ENCODE peak calls at places on chromosomes 13 and 19, in five cellular contexts. F is neuronal stem cell, Z is H1, K is IMR-90, L is trophoblast cell. P is an unnamed sample. For H3K9me3, the result is how much of the 10 kb centered on the place peaks cover.

GRCh38 chr13:113641426-113641825 is 16.6 kb downstream of the ATP4B start:
- DNase-seq in Z (no peak), F (no peak), L (no peak), K (no peak), P (no peak)

GRCh38 chr19:51607920-51608562 is 22.2 kb downstream of the SIGLEC5 start:
- DNase-seq in F (peak), Z (peak), L (peak), K (peak), P (peak)

GRCh38 chr19:7196721-7197168 is 97.5 kb downstream of the INSR start:
- DNase-seq in Z (no peak), K (no peak), F (no peak), L (peak), P (no peak)

GRCh38 chr13:104315606-104316005 is 1249.4 kb upstream of the SLC10A2 start:
- DNase-seq in F (no peak), Z (no peak), K (peak), L (peak), P (peak)

GRCh38 chr13:26220575-26220974 is 1.5 kb downstream of the RNF6 start:
- DNase-seq in L (peak), F (no peak), Z (no peak), K (peak), P (peak)

GRCh38 chr19:15241259-15241658 is 9.0 kb upstream of the EPHX3 start:
- DNase-seq in Z (no peak), L (no peak), K (peak), F (no peak), P (no peak)

GRCh38 chr19:40662925-40663711 is 27.3 kb downstream of the NUMBL start:
- DNase-seq in F (peak), K (peak), Z (peak), L (peak), P (peak)

GRCh38 chr19:41311613-41312012 is 1.6 kb downstream of the CCDC97 start:
- DNase-seq in F (no peak), K (no peak), L (no peak), Z (no peak), P (peak)

GRCh38 chr19:54609356-54609791 is 15.9 kb downstream of the LILRA1 start:
- DNase-seq in F (no peak), K (no peak), Z (no peak), L (no peak), P (no peak)

GRCh38 chr19:16714702-16715294 is 4.8 kb upstream of the NWD1 start:
- DNase-seq in F (peak), K (peak), L (peak), Z (peak), P (peak)

GRCh38 chr13:26568132-26568815 is 10.8 kb downstream of the WASF3 start:
- DNase-seq in Z (no peak), K (no peak), F (no peak), L (no peak), P (no peak)

GRCh38 chr13:114032121-114032799 is 58.4 kb upstream of the C13orf46 start:
- DNase-seq in Z (no peak), K (peak), L (no peak), F (no peak), P (peak)

GRCh38 chr19:28377077-28377476 is 835.9 kb downstream of the UQCRFS1 start:
- DNase-seq in F (no peak), Z (no peak), K (no peak), L (peak), P (no peak)

GRCh38 chr13:49443327-49443688 is 556 bp downstream of the CAB39L start:
- DNase-seq in F (peak), K (peak), Z (no peak), L (peak), P (no peak)

GRCh38 chr13:113499936-113500335 is 9.4 kb upstream of the DCUN1D2 start:
- DNase-seq in Z (no peak), K (peak), F (no peak), L (no peak), P (peak)

GRCh38 chr13:48969685-48970084 is 6.0 kb upstream of the FNDC3A start:
- DNase-seq in L (no peak), Z (no peak), F (no peak), K (no peak), P (no peak)

GRCh38 chr19:7142771-7143170 is 73.3 kb downstream of the ZNF557 start:
- DNase-seq in F (no peak), K (no peak), L (no peak), Z (no peak), P (no peak)

GRCh38 chr13:35388456-35388855 is 88.0 kb downstream of the MAB21L1 start:
- DNase-seq in L (no peak), K (no peak), Z (no peak), F (no peak), P (no peak)

GRCh38 chr13:59157181-59157580 is 1006.5 kb downstream of the DIAPH3 start:
- DNase-seq in L (no peak), Z (no peak), F (no peak), K (no peak), P (no peak)

GRCh38 chr13:60720590-60720989 is 323.6 kb downstream of the TDRD3 start:
- DNase-seq in F (no peak), L (no peak), K (no peak), Z (no peak), P (no peak)

GRCh38 chr13:113904411-113904810 is 40.5 kb upstream of the GAS6 start:
- DNase-seq in Z (peak), K (peak), F (no peak), L (no peak), P (peak)

GRCh38 chr13:83906240-83906820 is 24.1 kb upstream of the SLITRK1 start:
- DNase-seq in L (no peak), F (no peak), K (no peak), Z (no peak), P (no peak)

GRCh38 chr13:31870511-31870910 is 131.2 kb downstream of the RXFP2 start:
- DNase-seq in Z (no peak), K (no peak), L (no peak), F (no peak), P (no peak)

GRCh38 chr13:112469071-112469745 is 93.1 kb downstream of the SPACA7 start:
- DNase-seq in L (no peak), K (no peak), F (no peak), Z (peak), P (no peak)

GRCh38 chr19:5966215-5966614 is 11.7 kb downstream of the RANBP3 start:
- DNase-seq in L (peak), K (peak), Z (no peak), F (no peak), P (peak)

DNA sequence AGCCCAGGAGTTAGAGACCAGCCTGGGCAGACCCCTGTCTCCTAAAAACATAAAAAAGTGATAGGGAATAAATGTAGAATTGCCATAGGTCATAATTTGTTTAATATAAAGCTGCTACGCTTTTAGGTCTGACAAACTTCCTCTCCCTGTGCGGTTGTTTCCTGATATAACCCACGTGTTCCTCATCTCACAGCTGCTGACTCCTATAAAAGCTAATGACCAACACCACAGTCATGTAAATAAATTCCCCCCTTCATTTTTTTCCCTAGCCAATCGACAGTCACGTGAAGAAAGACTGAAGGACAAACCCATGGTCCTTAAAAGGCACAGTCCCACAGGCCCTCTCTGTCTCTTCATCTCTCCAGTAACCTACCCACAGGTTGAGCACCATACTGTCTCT is 27.5 kb downstream of the ZNF266 start:
- DNase-seq in Z (no peak), K (no peak), L (no peak), F (no peak), P (no peak)
- H3K9me3 ChIP-seq in Z (half or more), K (under half), L (under half), F (under half), P (half or more)

GRCh38 chr19:46585539-46585938 is 15.6 kb upstream of the CALM3 start:
- DNase-seq in K (no peak), L (no peak), F (no peak), Z (no peak), P (no peak)

GRCh38 chr19:46586294-46586693 is 14.8 kb upstream of the CALM3 start:
- DNase-seq in Z (no peak), L (no peak), F (no peak), K (no peak), P (no peak)

GRCh38 chr19:46591254-46591653 is 9.9 kb upstream of the CALM3 start:
- DNase-seq in K (no peak), L (no peak), Z (no peak), F (no peak), P (no peak)

GRCh38 chr19:46587861-46588260 is 13.3 kb upstream of the CALM3 start:
- DNase-seq in F (no peak), K (no peak), Z (no peak), L (no peak), P (no peak)
- H2BK120ac ChIP-seq in F (no peak), K (no peak), Z (no peak), L (no peak), P (no peak)

GRCh38 chr19:34501339-34502320 is 20.1 kb downstream of the WTIP start:
- DNase-seq in K (peak), F (peak), Z (peak), L (peak), P (peak)
- H3K4me3 ChIP-seq in K (no peak), F (no peak), Z (no peak), L (no peak), P (no peak)

GRCh38 chr19:44180968-44181367 is 16.1 kb downstream of the ZNF226 start:
- DNase-seq in L (no peak), K (no peak), F (no peak), Z (no peak), P (no peak)
- H3K9me3 ChIP-seq in L (under half), K (under half), F (under half), Z (under half), P (half or more)

GRCh38 chr13:98142427-98143156 is at the start of gene FARP1:
- DNase-seq in Z (peak), K (peak), F (peak), L (peak), P (peak)
- H2BK120ac ChIP-seq in Z (no peak), K (peak), F (no peak), L (peak), P (peak)

DNA sequence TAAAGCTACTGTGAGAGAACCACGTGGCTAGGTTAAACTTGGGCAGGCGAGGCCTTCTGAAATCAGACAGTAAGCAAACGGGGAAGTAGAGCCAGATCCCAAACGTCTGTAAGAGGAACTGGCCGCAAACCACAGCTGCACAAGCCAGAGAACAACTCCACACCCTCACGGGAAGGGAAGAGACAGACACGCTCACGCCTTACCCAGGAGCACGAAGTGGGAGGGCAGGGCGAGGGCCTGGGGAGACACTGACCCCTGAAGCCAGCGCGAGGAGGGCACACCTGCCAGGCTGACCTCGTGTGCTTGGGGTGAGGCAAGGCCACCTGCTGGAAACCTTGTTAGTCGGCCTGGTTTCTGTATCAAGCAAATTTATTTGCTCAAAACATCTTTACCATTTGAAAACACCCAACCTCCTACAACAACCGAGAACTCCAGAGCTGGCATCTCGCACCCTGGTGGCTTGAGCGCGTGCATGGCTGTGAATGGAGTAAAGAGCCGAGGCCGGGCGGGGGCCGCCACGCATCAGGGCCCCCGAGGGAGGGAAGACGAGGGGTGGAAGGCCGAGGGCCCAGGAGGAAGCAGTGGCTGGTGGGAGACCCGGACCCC is 7.3 kb downstream of the POLR2E start:
- DNase-seq in L (peak), F (no peak), K (no peak), Z (no peak), P (no peak)
- H3K4me3 ChIP-seq in L (no peak), F (no peak), K (no peak), Z (no peak), P (no peak)

DNA sequence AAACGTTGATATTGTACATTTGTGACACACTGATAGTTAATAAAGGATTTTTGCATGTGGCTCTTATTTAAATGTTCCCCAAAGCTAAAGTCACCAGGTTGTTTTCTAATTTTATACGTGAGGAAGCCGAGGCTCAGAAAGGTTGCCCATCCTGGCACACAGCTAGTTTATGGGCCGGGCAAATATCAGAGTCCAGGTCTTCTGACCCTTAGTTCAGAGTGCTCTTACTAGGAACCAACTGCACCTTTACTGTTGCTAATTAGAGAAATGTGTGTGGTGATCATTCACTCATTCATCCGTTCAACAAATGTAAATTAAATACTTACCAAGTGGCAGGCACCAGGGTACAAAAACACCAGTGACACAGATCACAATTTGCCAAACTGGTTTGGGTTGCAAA is 46.3 kb upstream of the RGCC start:
- DNase-seq in F (no peak), K (no peak), L (no peak), Z (no peak), P (no peak)
- H3K9me3 ChIP-seq in F (under half), K (under half), L (under half), Z (under half), P (under half)

GRCh38 chr19:954672-955494 is 29.0 kb downstream of the ARID3A start:
- DNase-seq in K (no peak), L (peak), Z (no peak), F (no peak), P (peak)

GRCh38 chr19:952680-953500 is 27.1 kb downstream of the ARID3A start:
- DNase-seq in Z (no peak), K (no peak), L (peak), F (no peak), P (peak)

GRCh38 chr19:955803-956746 is 28.1 kb upstream of the WDR18 start:
- DNase-seq in K (no peak), Z (no peak), L (peak), F (peak), P (peak)

GRCh38 chr19:953501-954271 is 27.9 kb downstream of the ARID3A start:
- DNase-seq in L (no peak), K (no peak), F (no peak), Z (no peak), P (no peak)

DNA sequence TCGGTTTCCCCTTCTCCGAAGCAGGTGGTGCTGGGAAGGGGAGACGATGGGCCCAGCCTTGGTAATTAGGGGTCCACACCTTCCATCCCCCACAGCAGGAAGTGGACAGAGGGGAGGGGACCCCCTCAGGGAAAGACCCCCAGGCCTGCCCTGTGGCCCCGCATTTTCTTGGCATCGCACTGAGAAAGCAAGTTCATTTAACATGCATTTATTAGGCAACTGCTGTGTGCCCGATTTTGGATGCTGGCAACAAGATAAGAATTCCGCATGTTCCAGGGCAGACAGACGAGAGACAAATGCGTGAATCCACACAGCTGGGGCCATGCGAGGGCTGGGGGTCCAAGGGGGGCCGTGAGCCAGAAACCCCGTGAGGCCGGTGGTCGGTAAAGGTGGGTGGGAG is 28.4 kb downstream of the ARID3A start:
- DNase-seq in L (peak), K (no peak), F (no peak), Z (no peak), P (no peak)
- H2BK120ac ChIP-seq in L (peak), K (no peak), F (peak), Z (peak), P (peak)

GRCh38 chr19:48810151-48810550 is 678 bp downstream of the BCAT2 start:
- DNase-seq in Z (no peak), K (no peak), F (no peak), L (no peak), P (no peak)

GRCh38 chr19:48814895-48815294 is 4.1 kb upstream of the BCAT2 start:
- DNase-seq in Z (no peak), L (no peak), F (no peak), K (no peak), P (no peak)

GRCh38 chr19:48813123-48813911 is 2.5 kb upstream of the BCAT2 start:
- DNase-seq in L (peak), Z (peak), K (no peak), F (no peak), P (no peak)

GRCh38 chr19:48815870-48816501 is 5.2 kb upstream of the BCAT2 start:
- DNase-seq in L (peak), K (peak), F (no peak), Z (no peak), P (peak)

DNA sequence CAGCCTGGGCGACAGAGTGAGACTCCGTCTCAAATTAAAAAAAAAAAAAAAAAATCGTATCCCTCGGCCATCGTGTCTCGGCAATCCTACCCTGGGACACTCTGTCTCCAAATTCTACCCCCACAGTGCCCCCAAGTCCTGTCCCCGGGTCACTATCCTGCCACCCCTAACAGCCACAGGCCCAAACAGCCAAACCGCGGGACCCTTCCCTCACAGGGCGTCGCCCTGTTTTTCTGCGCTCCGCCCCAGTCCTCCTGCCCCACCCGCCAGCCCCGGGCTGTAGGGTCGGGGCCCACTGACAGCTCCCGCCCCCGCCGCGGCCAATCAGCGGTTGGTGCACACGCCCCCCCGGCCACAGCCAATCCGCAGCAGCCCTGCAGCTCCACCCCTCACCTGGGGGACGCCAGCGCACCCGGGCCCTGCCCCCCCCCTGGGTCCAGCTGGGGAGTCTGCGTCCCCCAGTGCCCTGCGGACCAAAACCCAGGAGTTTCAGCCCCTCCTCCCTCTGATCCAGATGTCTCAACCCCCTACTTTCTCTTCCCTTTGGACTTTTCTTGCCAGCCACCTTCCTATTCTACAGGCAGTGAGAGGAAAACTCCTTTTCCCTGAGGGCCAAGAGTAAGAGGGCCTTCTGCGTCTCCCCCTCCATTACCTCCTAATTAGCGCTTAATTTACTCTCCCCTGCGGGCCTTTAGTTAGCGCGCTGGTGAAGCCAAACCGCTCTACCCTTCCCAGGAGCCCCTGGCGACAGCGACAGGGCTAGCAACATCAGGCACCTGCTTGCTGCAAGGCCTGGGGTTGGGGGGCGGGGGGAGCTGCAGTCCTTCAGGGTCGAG is 1.5 kb upstream of the BCAT2 start:
- DNase-seq in L (peak), Z (peak), K (peak), F (peak), P (peak)
- H3K4me3 ChIP-seq in L (no peak), Z (no peak), K (peak), F (no peak), P (peak)

GRCh38 chr19:57050863-57051262 is 68.9 kb upstream of the USP29 start:
- DNase-seq in F (no peak), Z (no peak), L (no peak), K (no peak), P (no peak)
- H3K9me3 ChIP-seq in F (under half), Z (half or more), L (under half), K (under half), P (under half)